ENCODE peak calls at places on chromosomes 12 and 14, in seven cellular contexts. L, F, X, G, R, I and O are unnamed samples.

GRCh38 chr12:94849411-94849976 is 154.0 kb downstream of the NDUFA12 start:
- DNase-seq in F (no peak), R (no peak), I (peak), X (no peak), G (no peak), L (no peak), O (no peak)

GRCh38 chr12:88946377-88946997 is 366.2 kb upstream of the KITLG start:
- DNase-seq in L (no peak), G (no peak), X (no peak), F (peak), R (no peak), I (no peak), O (peak)

GRCh38 chr12:4379410-4379809 is at the start of gene FGF23:
- DNase-seq in X (no peak), L (peak), G (no peak), R (no peak), F (peak), I (peak), O (no peak)

GRCh38 chr12:19234991-19235876 is 105.7 kb downstream of the PLEKHA5 start:
- DNase-seq in L (no peak), R (no peak), G (no peak), X (no peak), F (peak), I (no peak), O (no peak)

GRCh38 chr12:34398366-34398705 is 376.0 kb downstream of the ALG10 start:
- DNase-seq in L (no peak), X (no peak), I (no peak), R (peak), G (no peak), F (no peak), O (no peak)

GRCh38 chr12:121061831-121062230 is 22.8 kb upstream of the OASL start:
- DNase-seq in I (peak), R (peak), X (no peak), G (no peak), F (no peak), L (no peak), O (peak)

GRCh38 chr12:54261817-54262402 is 18.0 kb downstream of the CBX5 start:
- DNase-seq in F (no peak), X (no peak), G (no peak), R (no peak), I (no peak), L (no peak), O (no peak)

GRCh38 chr14:32450919-32451675 is 122.0 kb downstream of the AKAP6 start:
- DNase-seq in R (no peak), G (no peak), X (no peak), I (no peak), L (no peak), F (no peak), O (no peak)

GRCh38 chr12:64229796-64230195 is 7.7 kb upstream of the KICS2 start:
- DNase-seq in R (no peak), G (no peak), X (no peak), F (no peak), I (no peak), L (no peak), O (no peak)

GRCh38 chr12:71157601-71158233 is at the start of gene TSPAN8:
- DNase-seq in L (no peak), X (no peak), G (no peak), F (no peak), I (no peak), R (no peak), O (no peak)

GRCh38 chr14:101858791-101859537 is 97.5 kb downstream of the PPP2R5C start:
- DNase-seq in L (no peak), I (no peak), F (no peak), X (peak), G (no peak), R (no peak), O (no peak)

GRCh38 chr12:24952389-24952788 is 3.5 kb upstream of the BCAT1 start:
- DNase-seq in G (no peak), F (no peak), R (no peak), X (no peak), L (no peak), I (no peak), O (no peak)

GRCh38 chr14:82447586-82447985 is 913.9 kb upstream of the SEL1L start:
- DNase-seq in I (no peak), G (no peak), R (no peak), L (peak), F (no peak), X (no peak), O (peak)

GRCh38 chr14:52355016-52355430 is 40.9 kb downstream of the PTGER2 start:
- DNase-seq in G (no peak), R (no peak), L (no peak), I (no peak), X (no peak), F (peak), O (no peak)

GRCh38 chr12:46492471-46493351 is 120.1 kb upstream of the SLC38A2 start:
- DNase-seq in F (peak), G (no peak), R (no peak), L (no peak), I (no peak), X (no peak), O (peak)

GRCh38 chr14:96268426-96269358 is 12.7 kb downstream of the BDKRB1 start:
- DNase-seq in X (peak), F (peak), G (no peak), R (no peak), L (no peak), I (no peak), O (no peak)

GRCh38 chr12:104865080-104865479 is 93.0 kb downstream of the SLC41A2 start:
- DNase-seq in X (no peak), L (no peak), I (no peak), R (no peak), F (no peak), G (no peak), O (no peak)

GRCh38 chr12:122835693-122836026 is 403 bp downstream of the HIP1R start:
- DNase-seq in X (no peak), I (no peak), R (peak), G (no peak), L (no peak), F (no peak), O (peak)

GRCh38 chr12:50401383-50402155 is 884 bp downstream of the LARP4 start:
- DNase-seq in R (peak), I (peak), G (no peak), L (no peak), X (peak), F (peak), O (peak)

GRCh38 chr12:74903522-74903921 is 306.1 kb downstream of the KCNC2 start:
- DNase-seq in R (no peak), L (no peak), I (peak), F (peak), G (no peak), X (no peak), O (no peak)

GRCh38 chr12:9039397-9039977 is 50.1 kb downstream of the KLRG1 start:
- DNase-seq in L (peak), X (no peak), R (peak), G (no peak), F (peak), I (no peak), O (peak)

GRCh38 chr14:35046751-35047536 is 872 bp downstream of the FAM177A1 start:
- DNase-seq in X (peak), L (peak), I (no peak), F (peak), G (no peak), R (no peak), O (peak)